ENCODE peak calls at places on chromosome 11, in five cellular contexts. One of them, this sample, is unnamed.
A peak's percentile ranks its signal among the peaks of the same experiment; 100 is the strongest.

GRCh38 chr11:68380786-68381622 is 68.6 kb downstream of the LRP5 start:
- DNase-seq in thoracic aorta: no peak
- DNase-seq in fibroblast of lung: no peak
- DNase-seq in PC-9: peak; percentile 36
- DNase-seq in cardiac muscle cell: peak; percentile 68
- DNase-seq in this sample: no peak

GRCh38 chr11:118305726-118306125 is 1.2 kb downstream of the CD3E start:
- DNase-seq in thoracic aorta: no peak
- DNase-seq in fibroblast of lung: no peak
- DNase-seq in PC-9: no peak
- DNase-seq in cardiac muscle cell: no peak
- DNase-seq in this sample: no peak

GRCh38 chr11:9616858-9617257 is 43.4 kb downstream of the WEE1 start:
- DNase-seq in thoracic aorta: no peak
- DNase-seq in fibroblast of lung: peak; percentile 11
- DNase-seq in PC-9: no peak
- DNase-seq in cardiac muscle cell: no peak
- DNase-seq in this sample: no peak

GRCh38 chr11:22491826-22492225 is 133.8 kb downstream of the FANCF start:
- DNase-seq in thoracic aorta: no peak
- DNase-seq in fibroblast of lung: no peak
- DNase-seq in PC-9: no peak
- DNase-seq in cardiac muscle cell: no peak
- DNase-seq in this sample: no peak

GRCh38 chr11:74018331-74019005 is 9.6 kb upstream of the UCP3 start:
- DNase-seq in thoracic aorta: peak; percentile 65
- DNase-seq in fibroblast of lung: peak; percentile 97
- DNase-seq in PC-9: peak; percentile 87
- DNase-seq in cardiac muscle cell: peak; percentile 98
- DNase-seq in this sample: no peak

GRCh38 chr11:27812341-27812740 is 112.1 kb upstream of the BDNF start:
- DNase-seq in thoracic aorta: no peak
- DNase-seq in fibroblast of lung: no peak
- DNase-seq in PC-9: no peak
- DNase-seq in cardiac muscle cell: peak; percentile 9
- DNase-seq in this sample: no peak

GRCh38 chr11:134393638-134394037 is 18.4 kb downstream of the B3GAT1 start:
- DNase-seq in thoracic aorta: no peak
- DNase-seq in fibroblast of lung: no peak
- DNase-seq in PC-9: peak; percentile 4
- DNase-seq in cardiac muscle cell: no peak
- DNase-seq in this sample: no peak

GRCh38 chr11:83720675-83721074 is 434.5 kb upstream of the CCDC90B start:
- DNase-seq in thoracic aorta: no peak
- DNase-seq in fibroblast of lung: no peak
- DNase-seq in PC-9: no peak
- DNase-seq in cardiac muscle cell: no peak
- DNase-seq in this sample: no peak

GRCh38 chr11:22371188-22371587 is 33.0 kb downstream of the SLC17A6 start:
- DNase-seq in thoracic aorta: no peak
- DNase-seq in fibroblast of lung: no peak
- DNase-seq in PC-9: no peak
- DNase-seq in cardiac muscle cell: no peak
- DNase-seq in this sample: no peak

GRCh38 chr11:62138630-62139425 is 15.0 kb downstream of the INCENP start:
- DNase-seq in thoracic aorta: no peak
- DNase-seq in fibroblast of lung: no peak
- DNase-seq in PC-9: no peak
- DNase-seq in cardiac muscle cell: no peak
- DNase-seq in this sample: no peak

GRCh38 chr11:33682446-33682845 is 18.2 kb downstream of the C11orf91 start:
- DNase-seq in thoracic aorta: no peak
- DNase-seq in fibroblast of lung: no peak
- DNase-seq in PC-9: peak; percentile 29
- DNase-seq in cardiac muscle cell: no peak
- DNase-seq in this sample: no peak
- TF ChIP-seq CTCF in thoracic aorta: no peak
- TF ChIP-seq CTCF in fibroblast of lung: no peak
- TF ChIP-seq CTCF in PC-9: peak; percentile 47
- TF ChIP-seq CTCF in cardiac muscle cell: peak; percentile 20
- TF ChIP-seq CTCF in this sample: peak; percentile 11

GRCh38 chr11:63869171-63869591 is 30.3 kb downstream of the MARK2 start:
- DNase-seq in thoracic aorta: no peak
- DNase-seq in fibroblast of lung: no peak
- DNase-seq in PC-9: peak; percentile 53
- DNase-seq in cardiac muscle cell: no peak
- DNase-seq in this sample: no peak

GRCh38 chr11:63868399-63869064 is 29.6 kb downstream of the MARK2 start:
- DNase-seq in thoracic aorta: no peak
- DNase-seq in fibroblast of lung: no peak
- DNase-seq in PC-9: no peak
- DNase-seq in cardiac muscle cell: peak; percentile 27
- DNase-seq in this sample: no peak

GRCh38 chr11:63870351-63871197 is 31.7 kb downstream of the MARK2 start:
- DNase-seq in thoracic aorta: no peak
- DNase-seq in fibroblast of lung: no peak
- DNase-seq in PC-9: no peak
- DNase-seq in cardiac muscle cell: no peak
- DNase-seq in this sample: no peak

GRCh38 chr11:63867511-63867910 is 28.6 kb downstream of the MARK2 start:
- DNase-seq in thoracic aorta: no peak
- DNase-seq in fibroblast of lung: no peak
- DNase-seq in PC-9: no peak
- DNase-seq in cardiac muscle cell: no peak
- DNase-seq in this sample: no peak

GRCh38 chr11:63869686-63870085 is 30.8 kb downstream of the MARK2 start:
- DNase-seq in thoracic aorta: no peak
- DNase-seq in fibroblast of lung: no peak
- DNase-seq in PC-9: no peak
- DNase-seq in cardiac muscle cell: no peak
- DNase-seq in this sample: no peak
- H3K4me3 ChIP-seq in thoracic aorta: no peak overlapping the region
- H3K4me3 ChIP-seq in fibroblast of lung: no peak overlapping the region
- H3K4me3 ChIP-seq in PC-9: peak overlapping the region; percentile 23
- H3K4me3 ChIP-seq in cardiac muscle cell: no peak overlapping the region
- H3K4me3 ChIP-seq in this sample: no peak overlapping the region

DNA sequence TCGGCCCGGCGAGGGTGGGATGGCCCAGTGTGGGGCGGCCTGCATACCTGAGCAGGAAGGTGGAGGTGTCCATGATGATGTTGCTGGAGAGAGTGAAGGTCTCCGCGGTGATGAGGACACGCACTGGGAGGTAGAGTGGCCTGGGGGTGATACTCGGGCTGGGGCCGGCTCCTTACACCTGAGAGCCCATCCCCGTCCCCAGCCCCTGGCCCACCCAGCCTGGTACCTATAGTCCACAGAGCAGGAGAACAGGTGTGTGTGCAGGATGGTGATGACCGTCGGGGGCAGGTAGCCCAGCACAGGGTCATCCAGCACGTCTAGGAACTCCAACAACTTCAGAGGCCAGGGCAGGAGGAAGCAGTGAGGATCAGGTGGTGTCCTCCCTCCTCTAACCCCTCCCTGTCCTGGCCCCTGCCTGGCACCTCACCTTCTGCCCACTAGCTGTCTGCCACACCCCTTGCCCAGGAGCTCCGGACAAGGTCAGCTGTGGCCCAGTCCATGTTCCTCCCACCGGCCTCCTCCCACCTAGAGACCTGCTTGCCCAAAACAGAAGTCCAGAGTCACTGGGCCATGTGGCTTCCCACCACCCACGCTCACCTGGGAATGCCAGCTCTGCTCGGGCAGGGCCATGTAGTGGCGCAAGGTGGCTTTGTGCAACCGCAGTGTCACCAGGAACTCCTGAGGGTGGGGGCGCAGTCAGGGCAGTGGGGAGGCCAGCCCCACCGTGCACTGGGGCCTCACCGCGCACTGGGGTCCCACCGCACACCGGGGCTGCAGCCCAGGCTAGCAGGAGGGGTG is 11.3 kb downstream of the ATG2A start:
- DNase-seq in thoracic aorta: no peak
- DNase-seq in fibroblast of lung: no peak
- DNase-seq in PC-9: no peak
- DNase-seq in cardiac muscle cell: no peak
- DNase-seq in this sample: no peak
- H3K36me3 ChIP-seq in thoracic aorta: peaks cover 78% of the 10 kb centered on the region
- H3K36me3 ChIP-seq in fibroblast of lung: peaks cover 17% of the 10 kb centered on the region
- H3K36me3 ChIP-seq in PC-9: peaks cover 20% of the 10 kb centered on the region
- H3K36me3 ChIP-seq in cardiac muscle cell: peaks cover 55% of the 10 kb centered on the region
- H3K36me3 ChIP-seq in this sample: no peaks in the 10 kb centered on the region

GRCh38 chr11:16818284-16818683 is 79.8 kb downstream of the C11orf58 start:
- DNase-seq in thoracic aorta: no peak
- DNase-seq in fibroblast of lung: peak; percentile 11
- DNase-seq in PC-9: no peak
- DNase-seq in cardiac muscle cell: no peak
- DNase-seq in this sample: no peak
- TF ChIP-seq CTCF in thoracic aorta: no peak
- TF ChIP-seq CTCF in fibroblast of lung: no peak
- TF ChIP-seq CTCF in PC-9: no peak
- TF ChIP-seq CTCF in cardiac muscle cell: no peak
- TF ChIP-seq CTCF in this sample: no peak